ENCODE peak calls at places on chromosomes 12 and 14, in ten cellular contexts. One of them, this sample, is unnamed.

GRCh38 chr14:23697689-23698088 is 61.5 kb downstream of the DHRS2 start:
- DNase-seq in NCI-H1105: no peak
- DNase-seq in hypothalamus: no peak
- DNase-seq in coronary artery: no peak
- DNase-seq in GM04503: no peak
- DNase-seq in endothelial cell: no peak
- DNase-seq in GM12892: no peak
- DNase-seq in dorsolateral prefrontal cortex: no peak
- DNase-seq in cardiac fibroblast: no peak
- DNase-seq in RPMI8226: no peak
- DNase-seq in this sample: no peak

GRCh38 chr14:74035556-74035955 is 16.4 kb downstream of the BBOF1 start:
- DNase-seq in NCI-H1105: no peak
- DNase-seq in hypothalamus: no peak
- DNase-seq in coronary artery: no peak
- DNase-seq in GM04503: peak; percentile 12
- DNase-seq in endothelial cell: no peak
- DNase-seq in GM12892: no peak
- DNase-seq in dorsolateral prefrontal cortex: no peak
- DNase-seq in cardiac fibroblast: peak; percentile 50
- DNase-seq in RPMI8226: no peak
- DNase-seq in this sample: no peak

GRCh38 chr12:13205809-13206559 is 9.5 kb downstream of the EMP1 start:
- DNase-seq in NCI-H1105: no peak
- DNase-seq in hypothalamus: no peak
- DNase-seq in coronary artery: no peak
- DNase-seq in GM04503: peak; percentile 98
- DNase-seq in endothelial cell: peak; percentile 44
- DNase-seq in GM12892: no peak
- DNase-seq in dorsolateral prefrontal cortex: no peak
- DNase-seq in cardiac fibroblast: peak; percentile 99
- DNase-seq in RPMI8226: no peak
- DNase-seq in this sample: no peak

GRCh38 chr12:19158909-19159308 is 29.4 kb downstream of the PLEKHA5 start:
- DNase-seq in NCI-H1105: no peak
- DNase-seq in hypothalamus: no peak
- DNase-seq in coronary artery: no peak
- DNase-seq in GM04503: peak; percentile 47
- DNase-seq in endothelial cell: no peak
- DNase-seq in GM12892: no peak
- DNase-seq in dorsolateral prefrontal cortex: no peak
- DNase-seq in cardiac fibroblast: peak; percentile 54
- DNase-seq in RPMI8226: no peak
- DNase-seq in this sample: no peak

GRCh38 chr14:101980700-101981099 is 16.3 kb downstream of the DYNC1H1 start:
- DNase-seq in NCI-H1105: no peak
- DNase-seq in hypothalamus: no peak
- DNase-seq in coronary artery: peak; percentile 85
- DNase-seq in GM04503: peak; percentile 96
- DNase-seq in endothelial cell: no peak
- DNase-seq in GM12892: no peak
- DNase-seq in dorsolateral prefrontal cortex: no peak
- DNase-seq in cardiac fibroblast: peak; percentile 99
- DNase-seq in RPMI8226: peak; percentile 86
- DNase-seq in this sample: no peak

GRCh38 chr12:7638064-7638763 is 27.5 kb downstream of the APOBEC1 start:
- DNase-seq in NCI-H1105: peak; percentile 14
- DNase-seq in hypothalamus: no peak
- DNase-seq in coronary artery: no peak
- DNase-seq in GM04503: no peak
- DNase-seq in endothelial cell: peak; percentile 18
- DNase-seq in GM12892: no peak
- DNase-seq in dorsolateral prefrontal cortex: no peak
- DNase-seq in cardiac fibroblast: no peak
- DNase-seq in RPMI8226: no peak
- DNase-seq in this sample: no peak

GRCh38 chr14:44846232-44846824 is 115.4 kb downstream of the KLHL28 start:
- DNase-seq in NCI-H1105: peak; percentile 25
- DNase-seq in hypothalamus: no peak
- DNase-seq in coronary artery: no peak
- DNase-seq in GM04503: peak; percentile 1
- DNase-seq in endothelial cell: peak; percentile 26
- DNase-seq in GM12892: no peak
- DNase-seq in dorsolateral prefrontal cortex: no peak
- DNase-seq in cardiac fibroblast: peak; percentile 67
- DNase-seq in RPMI8226: peak; percentile 25
- DNase-seq in this sample: no peak

GRCh38 chr14:22579881-22580280 is 9.1 kb downstream of the DAD1 start:
- DNase-seq in NCI-H1105: no peak
- DNase-seq in hypothalamus: no peak
- DNase-seq in coronary artery: no peak
- DNase-seq in GM04503: no peak
- DNase-seq in endothelial cell: no peak
- DNase-seq in GM12892: no peak
- DNase-seq in dorsolateral prefrontal cortex: no peak
- DNase-seq in cardiac fibroblast: no peak
- DNase-seq in RPMI8226: no peak
- DNase-seq in this sample: no peak

GRCh38 chr12:118337194-118337838 is 35.4 kb downstream of the TAOK3 start:
- DNase-seq in NCI-H1105: no peak
- DNase-seq in hypothalamus: no peak
- DNase-seq in coronary artery: no peak
- DNase-seq in GM04503: no peak
- DNase-seq in endothelial cell: no peak
- DNase-seq in GM12892: no peak
- DNase-seq in dorsolateral prefrontal cortex: no peak
- DNase-seq in cardiac fibroblast: peak; percentile 59
- DNase-seq in RPMI8226: no peak
- DNase-seq in this sample: no peak

GRCh38 chr12:53750812-53751335 is 905 bp downstream of the CISTR start:
- DNase-seq in NCI-H1105: peak; percentile 5
- DNase-seq in hypothalamus: no peak
- DNase-seq in coronary artery: no peak
- DNase-seq in GM04503: no peak
- DNase-seq in endothelial cell: no peak
- DNase-seq in GM12892: peak; percentile 46
- DNase-seq in dorsolateral prefrontal cortex: peak; percentile 55
- DNase-seq in cardiac fibroblast: peak; percentile 9
- DNase-seq in RPMI8226: no peak
- DNase-seq in this sample: no peak

GRCh38 chr12:22700126-22700525 is 75.2 kb downstream of the ETNK1 start:
- DNase-seq in NCI-H1105: no peak
- DNase-seq in hypothalamus: no peak
- DNase-seq in coronary artery: no peak
- DNase-seq in GM04503: no peak
- DNase-seq in endothelial cell: no peak
- DNase-seq in GM12892: no peak
- DNase-seq in dorsolateral prefrontal cortex: no peak
- DNase-seq in cardiac fibroblast: peak; percentile 76
- DNase-seq in RPMI8226: no peak
- DNase-seq in this sample: no peak

GRCh38 chr12:14769837-14770494 is 33.3 kb downstream of the WBP11 start:
- DNase-seq in NCI-H1105: peak; percentile 71
- DNase-seq in hypothalamus: peak; percentile 48
- DNase-seq in coronary artery: peak; percentile 90
- DNase-seq in GM04503: peak; percentile 27
- DNase-seq in endothelial cell: peak; percentile 88
- DNase-seq in GM12892: peak; percentile 41
- DNase-seq in dorsolateral prefrontal cortex: peak; percentile 73
- DNase-seq in cardiac fibroblast: peak; percentile 77
- DNase-seq in RPMI8226: peak; percentile 92
- DNase-seq in this sample: peak; percentile 67

GRCh38 chr12:122001379-122002209 is 20.1 kb upstream of the BCL7A start:
- DNase-seq in NCI-H1105: peak; percentile 62
- DNase-seq in hypothalamus: no peak
- DNase-seq in coronary artery: no peak
- DNase-seq in GM04503: no peak
- DNase-seq in endothelial cell: no peak
- DNase-seq in GM12892: no peak
- DNase-seq in dorsolateral prefrontal cortex: peak; percentile 58
- DNase-seq in cardiac fibroblast: no peak
- DNase-seq in RPMI8226: no peak
- DNase-seq in this sample: peak; percentile 31

GRCh38 chr14:104266643-104267575 is 128.5 kb downstream of the KIF26A start:
- DNase-seq in NCI-H1105: no peak
- DNase-seq in hypothalamus: no peak
- DNase-seq in coronary artery: peak; percentile 54
- DNase-seq in GM04503: no peak
- DNase-seq in endothelial cell: no peak
- DNase-seq in GM12892: no peak
- DNase-seq in dorsolateral prefrontal cortex: peak; percentile 9
- DNase-seq in cardiac fibroblast: no peak
- DNase-seq in RPMI8226: no peak
- DNase-seq in this sample: no peak

GRCh38 chr12:29889737-29890136 is 106.0 kb upstream of the TMTC1 start:
- DNase-seq in NCI-H1105: peak; percentile 18
- DNase-seq in hypothalamus: no peak
- DNase-seq in coronary artery: no peak
- DNase-seq in GM04503: no peak
- DNase-seq in endothelial cell: peak; percentile 57
- DNase-seq in GM12892: no peak
- DNase-seq in dorsolateral prefrontal cortex: peak; percentile 44
- DNase-seq in cardiac fibroblast: peak; percentile 84
- DNase-seq in RPMI8226: no peak
- DNase-seq in this sample: peak; percentile 0

GRCh38 chr14:92863281-92863680 is 59.7 kb upstream of the CHGA start:
- DNase-seq in NCI-H1105: peak; percentile 23
- DNase-seq in hypothalamus: no peak
- DNase-seq in coronary artery: no peak
- DNase-seq in GM04503: no peak
- DNase-seq in endothelial cell: no peak
- DNase-seq in GM12892: no peak
- DNase-seq in dorsolateral prefrontal cortex: no peak
- DNase-seq in cardiac fibroblast: no peak
- DNase-seq in RPMI8226: peak; percentile 23
- DNase-seq in this sample: no peak

GRCh38 chr14:94213021-94213420 is 38.9 kb downstream of the PPP4R4 start:
- DNase-seq in NCI-H1105: no peak
- DNase-seq in hypothalamus: no peak
- DNase-seq in coronary artery: no peak
- DNase-seq in GM04503: peak; percentile 14
- DNase-seq in endothelial cell: no peak
- DNase-seq in GM12892: no peak
- DNase-seq in dorsolateral prefrontal cortex: no peak
- DNase-seq in cardiac fibroblast: peak; percentile 38
- DNase-seq in RPMI8226: no peak
- DNase-seq in this sample: no peak

GRCh38 chr12:91604897-91605296 is 422.3 kb upstream of the DCN start:
- DNase-seq in NCI-H1105: no peak
- DNase-seq in hypothalamus: no peak
- DNase-seq in coronary artery: no peak
- DNase-seq in GM04503: no peak
- DNase-seq in endothelial cell: no peak
- DNase-seq in GM12892: no peak
- DNase-seq in dorsolateral prefrontal cortex: no peak
- DNase-seq in cardiac fibroblast: no peak
- DNase-seq in RPMI8226: no peak
- DNase-seq in this sample: no peak